ENCODE peak calls at places on chromosomes 2 and 18, in ten cellular contexts. B is pancreas; A is colonic mucosa; Y is HFF-Myc; E is AG09309; R is upper lobe of right lung; Z is left ventricle myocardium inferior; H is CD8-positive, alpha-beta T cell; G is mesendoderm; T is cardiac muscle cell. M is an unnamed sample.

GRCh38 chr2:109377976-109378375 is 235.8 kb downstream of the SEPTIN10 start:
- DNase-seq in B (no peak), Y (no peak), H (no peak), A (peak), Z (no peak), G (no peak), T (no peak), E (no peak), R (peak), M (peak)

GRCh38 chr2:228016402-228016801 is 145.0 kb downstream of the DAW1 start:
- DNase-seq in A (no peak), Z (no peak), Y (no peak), T (no peak), H (no peak), E (no peak), G (no peak), R (no peak), B (no peak), M (no peak)

GRCh38 chr2:196365923-196366322 is 194.5 kb upstream of the STK17B start:
- DNase-seq in G (no peak), R (no peak), B (no peak), H (no peak), A (no peak), Z (no peak), T (no peak), Y (no peak), E (no peak), M (no peak)

GRCh38 chr2:206276169-206276927 is 1.9 kb downstream of the ZDBF2 start:
- DNase-seq in A (no peak), Z (no peak), T (no peak), Y (no peak), G (no peak), R (no peak), E (no peak), H (no peak), B (no peak), M (no peak)

GRCh38 chr2:8649718-8650117 is 32.1 kb upstream of the ID2 start:
- DNase-seq in T (no peak), G (no peak), E (no peak), R (no peak), A (no peak), B (no peak), Y (no peak), H (no peak), Z (no peak), M (no peak)

GRCh38 chr2:100126172-100126571 is 16.2 kb downstream of the AFF3 start:
- DNase-seq in T (no peak), B (no peak), E (no peak), R (no peak), Z (peak), H (no peak), G (no peak), Y (no peak), A (no peak), M (no peak)

GRCh38 chr2:215749092-215749957 is 264.0 kb downstream of the MREG start:
- DNase-seq in B (peak), E (no peak), R (peak), A (no peak), T (peak), Y (no peak), H (no peak), Z (peak), G (no peak), M (peak)

GRCh38 chr18:31877900-31878299 is 65.0 kb downstream of the TRAPPC8 start:
- DNase-seq in Y (no peak), A (peak), H (no peak), E (no peak), T (no peak), G (no peak), R (no peak), B (no peak), Z (no peak), M (no peak)

GRCh38 chr2:223465793-223466192 is 136.4 kb downstream of the SCG2 start:
- DNase-seq in B (no peak), R (peak), E (peak), G (no peak), H (no peak), Z (peak), A (peak), Y (peak), T (peak), M (peak)

GRCh38 chr2:95401480-95401879 is 1.0 kb upstream of the FAHD2A start:
- DNase-seq in A (no peak), G (no peak), Z (no peak), T (no peak), H (no peak), E (no peak), R (no peak), B (no peak), Y (no peak), M (no peak)

DNA sequence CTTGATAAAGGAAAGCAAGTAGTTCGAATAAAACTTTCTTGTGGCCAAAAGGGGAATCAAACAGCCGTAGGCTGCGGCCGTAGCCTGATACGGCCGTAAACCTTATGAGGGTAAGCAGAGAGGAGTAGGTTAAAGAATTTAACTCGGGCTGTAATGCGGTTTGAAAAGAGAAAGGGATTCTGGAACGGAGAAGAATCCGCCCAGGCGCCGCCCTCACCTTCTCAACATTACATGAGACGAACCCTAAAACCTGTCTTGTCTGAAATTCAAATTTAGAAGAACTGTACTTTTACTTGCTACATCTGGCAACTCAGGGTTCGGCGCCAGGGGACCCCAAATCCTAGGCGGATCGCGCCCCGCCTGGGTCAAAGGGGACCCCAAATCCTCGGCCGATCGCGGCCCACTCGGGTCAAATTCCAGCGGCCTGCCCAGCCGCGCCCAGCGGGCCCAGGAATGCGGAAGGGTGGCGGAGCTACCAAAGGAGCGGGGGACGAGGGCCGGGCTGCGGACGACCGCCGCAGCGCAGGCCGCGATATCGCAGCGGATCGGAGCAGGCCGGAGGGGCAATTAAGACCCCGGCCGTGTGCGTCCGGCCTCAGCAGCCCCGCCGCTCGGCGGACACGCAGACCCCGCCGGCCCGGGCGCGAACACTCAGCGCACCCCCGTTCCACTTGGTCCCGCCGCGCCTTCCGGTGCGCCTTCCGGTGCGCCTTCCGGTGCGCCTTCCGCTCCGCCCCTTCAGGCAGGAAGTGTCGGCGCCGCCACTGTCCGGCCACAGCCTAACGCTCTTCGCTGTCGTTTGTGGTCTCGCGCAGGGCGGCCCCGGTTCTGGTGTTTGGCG is at the start of gene MYL12B:
- DNase-seq in H (peak), E (no peak), B (peak), R (peak), T (peak), A (peak), Y (no peak), Z (peak), G (peak), M (peak)
- H3K4me3 ChIP-seq in H (peak), E (peak), B (peak), R (peak), T (peak), A (peak), Y (peak), Z (peak), G (peak), M (peak)

DNA sequence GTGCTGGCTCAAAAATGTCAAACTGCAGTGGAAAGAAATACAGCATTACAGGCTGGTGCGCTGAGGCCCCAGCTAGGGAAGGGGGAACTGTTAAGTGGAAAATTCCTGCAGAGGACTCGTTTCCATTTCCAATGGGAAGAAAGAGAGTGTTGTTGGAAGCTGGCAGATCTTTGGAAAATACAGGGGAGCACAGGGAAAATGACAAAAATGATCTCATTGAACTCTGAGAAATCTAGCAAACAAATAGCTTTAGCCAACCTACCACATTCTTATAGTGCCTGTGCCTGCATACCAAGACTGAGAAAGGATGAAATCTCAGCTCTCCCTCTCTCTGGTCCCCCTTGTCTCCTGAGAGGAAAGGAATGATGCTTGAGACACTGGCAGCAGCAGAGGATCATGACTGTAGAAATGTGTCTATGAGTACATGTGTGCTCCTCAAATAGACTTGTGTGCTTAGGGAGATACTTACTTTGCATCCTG is 632.5 kb downstream of the NYAP2 start:
- DNase-seq in T (peak), H (no peak), Y (no peak), G (peak), A (no peak), R (no peak), E (no peak), B (no peak), Z (no peak), M (no peak)
- H3K4me3 ChIP-seq in T (peak), H (no peak), Y (no peak), G (no peak), A (no peak), R (no peak), E (peak), B (no peak), Z (peak), M (no peak)

GRCh38 chr18:3690682-3691066 is 240.7 kb downstream of the TGIF1 start:
- DNase-seq in Y (no peak), B (no peak), G (no peak), A (no peak), E (no peak), H (no peak), Z (no peak), R (no peak), T (no peak), M (no peak)

GRCh38 chr18:3692691-3693090 is 242.7 kb downstream of the TGIF1 start:
- DNase-seq in G (no peak), R (no peak), Z (no peak), E (no peak), H (no peak), T (no peak), A (no peak), Y (no peak), B (no peak), M (no peak)

GRCh38 chr18:3693385-3693784 is 243.4 kb downstream of the TGIF1 start:
- DNase-seq in R (no peak), H (no peak), G (no peak), E (no peak), B (no peak), Y (no peak), A (no peak), Z (no peak), T (no peak), M (no peak)

GRCh38 chr18:3689986-3690681 is 240.2 kb downstream of the TGIF1 start:
- DNase-seq in T (no peak), H (no peak), E (no peak), B (no peak), R (no peak), Y (no peak), G (peak), A (no peak), Z (no peak), M (no peak)

DNA sequence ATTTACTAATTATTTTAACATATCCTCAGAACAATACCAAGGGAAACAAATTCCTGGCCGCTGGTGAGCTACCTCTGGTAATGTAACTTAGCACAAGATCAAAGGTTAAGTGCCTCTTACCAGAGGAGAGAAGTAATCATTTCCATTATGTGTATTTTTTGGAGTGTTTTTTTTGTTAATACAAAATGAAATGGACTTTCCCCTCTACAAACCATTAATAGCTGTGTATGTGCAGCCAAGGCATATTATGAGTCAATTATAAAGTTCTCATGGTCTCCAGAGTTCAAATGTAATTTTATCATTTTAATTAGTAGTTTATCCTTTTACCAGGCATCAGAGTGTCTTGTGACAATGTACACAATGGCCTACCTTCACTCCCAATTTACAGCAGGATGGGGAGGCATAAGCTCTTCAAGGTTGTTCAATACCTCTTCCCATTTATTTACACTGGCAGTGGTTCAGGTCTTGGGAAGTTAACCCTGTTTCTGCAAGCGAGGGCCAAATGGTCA is 242.2 kb downstream of the TGIF1 start:
- DNase-seq in A (no peak), H (no peak), E (no peak), B (no peak), G (no peak), R (no peak), Y (no peak), T (no peak), Z (no peak), M (no peak)
- H3K4me3 ChIP-seq in A (no peak), H (no peak), E (no peak), B (no peak), G (no peak), R (no peak), Y (no peak), T (no peak), Z (no peak), M (no peak)

GRCh38 chr2:66447676-66448075 is 12.8 kb downstream of the MEIS1 start:
- DNase-seq in E (no peak), Y (no peak), A (no peak), T (no peak), H (no peak), B (no peak), R (no peak), Z (no peak), G (no peak), M (no peak)
- H3K4me3 ChIP-seq in E (no peak), Y (peak), A (no peak), T (peak), H (no peak), B (peak), R (peak), Z (no peak), G (no peak), M (no peak)

GRCh38 chr2:176095421-176095820 is 2.9 kb downstream of the HOXD13 start:
- DNase-seq in T (no peak), R (no peak), E (no peak), A (peak), B (no peak), H (no peak), Z (no peak), Y (no peak), G (no peak), M (no peak)

GRCh38 chr2:176096986-176097819 is 2.4 kb upstream of the HOXD12 start:
- DNase-seq in A (peak), R (peak), G (peak), T (peak), Y (peak), E (no peak), B (peak), Z (peak), H (peak), M (peak)

GRCh38 chr2:176094307-176094706 is 1.8 kb downstream of the HOXD13 start:
- DNase-seq in E (no peak), H (no peak), T (no peak), A (no peak), B (no peak), Z (no peak), G (no peak), Y (no peak), R (no peak), M (no peak)

GRCh38 chr2:176097820-176098365 is 1.7 kb upstream of the HOXD12 start:
- DNase-seq in G (no peak), T (no peak), A (no peak), R (no peak), B (no peak), Z (no peak), E (no peak), Y (no peak), H (no peak), M (no peak)

DNA sequence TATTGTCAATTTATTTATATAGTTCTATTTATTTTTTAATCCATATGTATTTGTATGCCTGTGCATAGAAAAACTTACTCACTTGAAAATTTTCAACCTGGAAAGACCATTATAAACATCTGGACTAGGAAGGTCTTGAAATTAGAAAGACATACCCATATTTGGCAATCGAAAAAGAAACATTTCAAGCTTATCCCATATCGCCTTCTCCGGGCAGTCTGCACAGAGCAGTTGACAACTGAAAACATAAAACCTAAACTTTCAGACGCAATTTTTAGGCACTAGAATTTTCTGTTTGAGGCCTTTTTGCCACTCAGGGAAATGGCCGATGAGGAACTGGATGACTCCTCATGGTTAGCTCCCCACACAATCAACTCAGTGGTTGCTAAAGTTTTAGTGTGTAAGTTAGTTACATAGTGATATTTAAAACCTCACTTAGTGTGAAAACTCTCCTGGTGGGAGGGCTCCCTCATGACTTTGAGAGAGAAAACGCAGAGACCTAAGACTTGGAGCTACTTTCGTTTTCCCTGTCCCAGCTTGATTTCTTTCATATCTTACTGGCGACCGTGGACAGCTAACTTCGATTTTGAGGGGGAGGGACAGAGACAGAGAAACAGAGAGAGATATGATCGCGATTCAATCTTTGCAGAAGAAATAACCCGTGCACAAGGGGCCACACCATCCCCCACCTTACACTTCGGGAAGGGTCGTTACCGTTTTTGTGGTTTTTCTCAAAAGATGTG is 3.2 kb upstream of the HOXD12 start:
- DNase-seq in Y (no peak), T (no peak), E (no peak), G (no peak), B (no peak), R (no peak), Z (no peak), H (no peak), A (peak), M (no peak)
- H3K4me3 ChIP-seq in Y (peak), T (no peak), E (peak), G (no peak), B (no peak), R (peak), Z (peak), H (peak), A (peak), M (peak)

GRCh38 chr2:28274911-28275685 is 117.6 kb upstream of the FOSL2 start:
- DNase-seq in E (peak), A (peak), B (no peak), R (no peak), Z (no peak), G (peak), H (no peak), T (peak), Y (peak), M (no peak)

GRCh38 chr2:28277466-28277865 is 115.2 kb upstream of the FOSL2 start:
- DNase-seq in H (no peak), B (no peak), R (no peak), E (no peak), G (no peak), Z (no peak), T (no peak), A (no peak), Y (no peak), M (no peak)

GRCh38 chr2:28276076-28276618 is 116.5 kb upstream of the FOSL2 start:
- DNase-seq in A (no peak), T (peak), H (no peak), E (peak), Y (peak), B (no peak), R (no peak), G (peak), Z (no peak), M (no peak)

GRCh38 chr2:28273751-28274150 is 118.9 kb upstream of the FOSL2 start:
- DNase-seq in T (no peak), H (no peak), Y (no peak), B (no peak), A (peak), R (no peak), E (no peak), Z (no peak), G (no peak), M (no peak)

GRCh38 chr2:28276807-28277206 is 115.9 kb upstream of the FOSL2 start:
- DNase-seq in H (no peak), B (no peak), G (no peak), R (no peak), Z (peak), E (no peak), T (no peak), Y (no peak), A (no peak), M (no peak)
- H3K4me3 ChIP-seq in H (no peak), B (no peak), G (no peak), R (no peak), Z (no peak), E (no peak), T (no peak), Y (no peak), A (no peak), M (no peak)

M was measured in Peyer's patch.